ENCODE peak calls at places on chromosomes 6 and 20, in four cellular contexts. H is activated naive CD8-positive, alpha-beta T cell treated with anti-CD3 and anti-CD28 coated beads, Interleukin-2, amount 50 U/mL, for 24 hours; S is left ventricle myocardium inferior; B is endothelial cell. V is an unnamed sample.
A peak's percentile ranks its signal among the peaks of the same experiment; 100 is the strongest.

GRCh38 chr20:16313917-16314316 is 259.3 kb downstream of the KIF16B start:
- DNase-seq in H (no peak), S (no peak), B (no peak), V (no peak)

GRCh38 chr6:158328952-158329351 is 16.7 kb downstream of the TULP4 start:
- DNase-seq in H (no peak), S (no peak), B (no peak), V (no peak)

GRCh38 chr20:23083553-23084220 is 2.4 kb downstream of the CD93 start:
- DNase-seq in H (no peak), S (no peak), B (no peak), V (no peak)

GRCh38 chr20:16020971-16021370 is 552.3 kb downstream of the KIF16B start:
- DNase-seq in H (no peak), S (no peak), B (no peak), V (no peak)

GRCh38 chr6:136549359-136550044 is 720 bp downstream of the MAP7 start:
- DNase-seq in H (no peak), S (no peak), B (peak; percentile 11), V (no peak)

GRCh38 chr6:118869894-118870665 is 23.9 kb upstream of the ASF1A start:
- DNase-seq in H (no peak), S (no peak), B (no peak), V (no peak)

GRCh38 chr6:157944983-157945931 is 36.4 kb upstream of the SYNJ2 start:
- DNase-seq in H (peak; percentile 77), S (no peak), B (no peak), V (no peak)

GRCh38 chr6:14177413-14178082 is 60.0 kb downstream of the CD83 start:
- DNase-seq in H (no peak), S (no peak), B (no peak), V (no peak)

GRCh38 chr6:6654599-6655575 is 66.4 kb downstream of the LY86 start:
- DNase-seq in H (peak; percentile 32), S (peak; percentile 40), B (no peak), V (no peak)

GRCh38 chr6:36319436-36319762 is 17.3 kb downstream of the BNIP5 start:
- DNase-seq in H (no peak), S (no peak), B (no peak), V (no peak)

GRCh38 chr6:67986694-67987232 is 648.3 kb upstream of the ADGRB3 start:
- DNase-seq in H (no peak), S (no peak), B (no peak), V (no peak)

V was measured in GM13976.